ENCODE peak calls at places on chromosome 2, in five cellular contexts. One of them, this sample, is unnamed.

GRCh38 chr2:113892004-113892740 is 2.3 kb downstream of the ACTR3 start:
- DNase-seq in NCI-H1092: no peak
- DNase-seq in EL: no peak
- DNase-seq in hepatocyte: no peak
- DNase-seq in neural crest cell: no peak
- DNase-seq in this sample: no peak

GRCh38 chr2:14826518-14826917 is 194.0 kb downstream of the LRATD1 start:
- DNase-seq in NCI-H1092: no peak
- DNase-seq in EL: no peak
- DNase-seq in hepatocyte: no peak
- DNase-seq in neural crest cell: no peak
- DNase-seq in this sample: no peak

GRCh38 chr2:88735853-88736252 is 44.4 kb downstream of the RPIA start:
- DNase-seq in NCI-H1092: no peak
- DNase-seq in EL: no peak
- DNase-seq in hepatocyte: peak
- DNase-seq in neural crest cell: no peak
- DNase-seq in this sample: no peak

GRCh38 chr2:86068098-86069047 is 37.3 kb downstream of the POLR1A start:
- DNase-seq in NCI-H1092: peak
- DNase-seq in EL: peak
- DNase-seq in hepatocyte: no peak
- DNase-seq in neural crest cell: no peak
- DNase-seq in this sample: no peak

GRCh38 chr2:236866542-236867340 is 218.9 kb upstream of the COPS8 start:
- DNase-seq in NCI-H1092: no peak
- DNase-seq in EL: no peak
- DNase-seq in hepatocyte: no peak
- DNase-seq in neural crest cell: no peak
- DNase-seq in this sample: no peak

GRCh38 chr2:46311651-46312223 is 14.5 kb downstream of the EPAS1 start:
- DNase-seq in NCI-H1092: no peak
- DNase-seq in EL: no peak
- DNase-seq in hepatocyte: no peak
- DNase-seq in neural crest cell: no peak
- DNase-seq in this sample: no peak

GRCh38 chr2:207937818-207938217 is 87.5 kb downstream of the PLEKHM3 start:
- DNase-seq in NCI-H1092: no peak
- DNase-seq in EL: no peak
- DNase-seq in hepatocyte: no peak
- DNase-seq in neural crest cell: no peak
- DNase-seq in this sample: no peak

GRCh38 chr2:74516070-74516633 is 1.9 kb downstream of the TLX2 start:
- DNase-seq in NCI-H1092: no peak
- DNase-seq in EL: no peak
- DNase-seq in hepatocyte: peak
- DNase-seq in neural crest cell: no peak
- DNase-seq in this sample: no peak

GRCh38 chr2:98790221-98790620 is 59.3 kb upstream of the MGAT4A start:
- DNase-seq in NCI-H1092: no peak
- DNase-seq in EL: no peak
- DNase-seq in hepatocyte: no peak
- DNase-seq in neural crest cell: no peak
- DNase-seq in this sample: no peak

GRCh38 chr2:127810637-127811396 is at the start of gene WDR33:
- DNase-seq in NCI-H1092: peak
- DNase-seq in EL: peak
- DNase-seq in hepatocyte: peak
- DNase-seq in neural crest cell: peak
- DNase-seq in this sample: peak

GRCh38 chr2:152336854-152337510 is 2.0 kb downstream of the FMNL2 start:
- DNase-seq in NCI-H1092: no peak
- DNase-seq in EL: peak
- DNase-seq in hepatocyte: peak
- DNase-seq in neural crest cell: peak
- DNase-seq in this sample: peak

GRCh38 chr2:237707859-237708398 is 80.5 kb downstream of the LRRFIP1 start:
- DNase-seq in NCI-H1092: no peak
- DNase-seq in EL: no peak
- DNase-seq in hepatocyte: no peak
- DNase-seq in neural crest cell: no peak
- DNase-seq in this sample: no peak

GRCh38 chr2:201880620-201881381 is 74.5 kb downstream of the CDK15 start:
- DNase-seq in NCI-H1092: no peak
- DNase-seq in EL: peak
- DNase-seq in hepatocyte: peak
- DNase-seq in neural crest cell: no peak
- DNase-seq in this sample: no peak

GRCh38 chr2:231132126-231132525 is 7.3 kb upstream of the HTR2B start:
- DNase-seq in NCI-H1092: no peak
- DNase-seq in EL: peak
- DNase-seq in hepatocyte: no peak
- DNase-seq in neural crest cell: no peak
- DNase-seq in this sample: no peak

GRCh38 chr2:74880054-74880728 is 46.3 kb downstream of the HK2 start:
- DNase-seq in NCI-H1092: no peak
- DNase-seq in EL: no peak
- DNase-seq in hepatocyte: no peak
- DNase-seq in neural crest cell: no peak
- DNase-seq in this sample: no peak

GRCh38 chr2:84676295-84676694 is 160.0 kb downstream of the DNAH6 start:
- DNase-seq in NCI-H1092: no peak
- DNase-seq in EL: peak
- DNase-seq in hepatocyte: no peak
- DNase-seq in neural crest cell: no peak
- DNase-seq in this sample: no peak

GRCh38 chr2:186427970-186428369 is 58.1 kb upstream of the ZC3H15 start:
- DNase-seq in NCI-H1092: no peak
- DNase-seq in EL: no peak
- DNase-seq in hepatocyte: no peak
- DNase-seq in neural crest cell: no peak
- DNase-seq in this sample: no peak

GRCh38 chr2:225274751-225275150 is 124.8 kb upstream of the NYAP2 start:
- DNase-seq in NCI-H1092: peak
- DNase-seq in EL: peak
- DNase-seq in hepatocyte: no peak
- DNase-seq in neural crest cell: no peak
- DNase-seq in this sample: no peak

GRCh38 chr2:37802899-37803379 is 122.1 kb upstream of the RMDN2 start:
- DNase-seq in NCI-H1092: no peak
- DNase-seq in EL: peak
- DNase-seq in hepatocyte: peak
- DNase-seq in neural crest cell: no peak
- DNase-seq in this sample: no peak

GRCh38 chr2:108324531-108325256 is 36.0 kb downstream of the SULT1C2 start:
- DNase-seq in NCI-H1092: no peak
- DNase-seq in EL: peak
- DNase-seq in hepatocyte: no peak
- DNase-seq in neural crest cell: no peak
- DNase-seq in this sample: no peak

GRCh38 chr2:38709515-38710194 is 41.5 kb downstream of the SRSF7 start:
- DNase-seq in NCI-H1092: no peak
- DNase-seq in EL: no peak
- DNase-seq in hepatocyte: no peak
- DNase-seq in neural crest cell: no peak
- DNase-seq in this sample: no peak

GRCh38 chr2:172449916-172450550 is 22.6 kb downstream of the ITGA6 start:
- DNase-seq in NCI-H1092: no peak
- DNase-seq in EL: peak
- DNase-seq in hepatocyte: no peak
- DNase-seq in neural crest cell: no peak
- DNase-seq in this sample: no peak

GRCh38 chr2:223860809-223861738 is 23.7 kb upstream of the AP1S3 start:
- DNase-seq in NCI-H1092: no peak
- DNase-seq in EL: peak
- DNase-seq in hepatocyte: peak
- DNase-seq in neural crest cell: no peak
- DNase-seq in this sample: no peak

GRCh38 chr2:219057709-219058540 is 2.8 kb downstream of the IHH start:
- DNase-seq in NCI-H1092: peak
- DNase-seq in EL: peak
- DNase-seq in hepatocyte: peak
- DNase-seq in neural crest cell: peak
- DNase-seq in this sample: peak

GRCh38 chr2:28956890-28957289 is 24.2 kb upstream of the TOGARAM2 start:
- DNase-seq in NCI-H1092: no peak
- DNase-seq in EL: peak
- DNase-seq in hepatocyte: no peak
- DNase-seq in neural crest cell: peak
- DNase-seq in this sample: no peak

GRCh38 chr2:71505086-71505769 is 51.9 kb downstream of the DYSF start:
- DNase-seq in NCI-H1092: peak
- DNase-seq in EL: no peak
- DNase-seq in hepatocyte: peak
- DNase-seq in neural crest cell: no peak
- DNase-seq in this sample: no peak

GRCh38 chr2:164205347-164205746 is 415.9 kb downstream of the GRB14 start:
- DNase-seq in NCI-H1092: no peak
- DNase-seq in EL: peak
- DNase-seq in hepatocyte: peak
- DNase-seq in neural crest cell: no peak
- DNase-seq in this sample: no peak

GRCh38 chr2:238160206-238161129 is 1.7 kb downstream of the ERFE start:
- DNase-seq in NCI-H1092: no peak
- DNase-seq in EL: no peak
- DNase-seq in hepatocyte: no peak
- DNase-seq in neural crest cell: peak
- DNase-seq in this sample: no peak

GRCh38 chr2:174761837-174762236 is 2.4 kb downstream of the CHRNA1 start:
- DNase-seq in NCI-H1092: no peak
- DNase-seq in EL: peak
- DNase-seq in hepatocyte: no peak
- DNase-seq in neural crest cell: no peak
- DNase-seq in this sample: no peak

GRCh38 chr2:69525261-69525660 is 88.0 kb upstream of the NFU1 start:
- DNase-seq in NCI-H1092: no peak
- DNase-seq in EL: no peak
- DNase-seq in hepatocyte: no peak
- DNase-seq in neural crest cell: no peak
- DNase-seq in this sample: no peak

GRCh38 chr2:175111200-175111657 is 56.8 kb downstream of the ATF2 start:
- DNase-seq in NCI-H1092: no peak
- DNase-seq in EL: peak
- DNase-seq in hepatocyte: peak
- DNase-seq in neural crest cell: no peak
- DNase-seq in this sample: peak

GRCh38 chr2:227280895-227281294 is 44.2 kb upstream of the MFF start:
- DNase-seq in NCI-H1092: no peak
- DNase-seq in EL: no peak
- DNase-seq in hepatocyte: peak
- DNase-seq in neural crest cell: no peak
- DNase-seq in this sample: no peak

GRCh38 chr2:121185571-121186074 is 99.4 kb downstream of the TFCP2L1 start:
- DNase-seq in NCI-H1092: peak
- DNase-seq in EL: no peak
- DNase-seq in hepatocyte: no peak
- DNase-seq in neural crest cell: no peak
- DNase-seq in this sample: no peak

This sample was measured in neuronal stem cell.